ENCODE peak calls at places on chromosomes 16 and 17, in four cellular contexts. D, Q, M and N are unnamed samples.

GRCh38 chr17:63702223-63702577 is 2.3 kb upstream of the LIMD2 start:
- DNase-seq in D (no peak), M (no peak), Q (peak; percentile 70), N (peak; percentile 61)

GRCh38 chr17:7620835-7621234 is 6.1 kb upstream of the FXR2 start:
- DNase-seq in Q (no peak), M (no peak), D (no peak), N (no peak)

GRCh38 chr16:63625141-63625540 is 1496.7 kb downstream of the CDH11 start:
- DNase-seq in D (no peak), Q (no peak), M (no peak), N (no peak)

GRCh38 chr17:36592316-36592710 is 634 bp downstream of the DHRS11 start:
- DNase-seq in D (no peak), Q (no peak), M (no peak), N (no peak)

GRCh38 chr16:57994361-57994760 is 6.1 kb downstream of the ZNF319 start:
- DNase-seq in Q (no peak), M (no peak), D (no peak), N (no peak)

GRCh38 chr17:75652934-75653549 is 13.9 kb downstream of the RECQL5 start:
- DNase-seq in Q (no peak), M (no peak), D (no peak), N (no peak)

GRCh38 chr16:85944572-85945423 is 45.8 kb downstream of the IRF8 start:
- DNase-seq in D (no peak), M (no peak), Q (no peak), N (no peak)

GRCh38 chr17:6170349-6170748 is 100.2 kb downstream of the WSCD1 start:
- DNase-seq in M (no peak), Q (no peak), D (no peak), N (no peak)

GRCh38 chr16:8963010-8963824 is 489 bp downstream of the USP7 start:
- DNase-seq in D (peak; percentile 30), M (no peak), Q (no peak), N (no peak)

GRCh38 chr16:49014300-49015188 is 267.1 kb downstream of the CBLN1 start:
- DNase-seq in D (no peak), Q (no peak), M (no peak), N (no peak)

GRCh38 chr17:74941128-74941725 is 5.5 kb downstream of the OTOP3 start:
- DNase-seq in Q (no peak), D (no peak), M (no peak), N (no peak)

GRCh38 chr16:26787924-26788323 is 278.8 kb upstream of the C16orf82 start:
- DNase-seq in D (no peak), M (no peak), Q (no peak), N (no peak)

GRCh38 chr16:17222756-17223411 is 247.9 kb downstream of the XYLT1 start:
- DNase-seq in Q (no peak), D (peak; percentile 15), M (no peak), N (no peak)

GRCh38 chr16:57371494-57372371 is 557 bp upstream of the CX3CL1 start:
- DNase-seq in D (no peak), M (no peak), Q (no peak), N (no peak)

GRCh38 chr17:50520483-50520882 is 12.1 kb upstream of the EPN3 start:
- DNase-seq in D (no peak), Q (no peak), M (no peak), N (no peak)

GRCh38 chr16:22977294-22977697 is 163.3 kb downstream of the HS3ST2 start:
- DNase-seq in M (no peak), Q (no peak), D (no peak), N (no peak)

GRCh38 chr16:10992112-10992511 is 47.7 kb downstream of the CLEC16A start:
- DNase-seq in Q (no peak), D (no peak), M (no peak), N (no peak)

GRCh38 chr16:31351937-31352315 is 3.0 kb upstream of the ITGAX start:
- DNase-seq in M (no peak), D (no peak), Q (no peak), N (no peak)

GRCh38 chr16:68362314-68362913 is 51.6 kb downstream of the PRMT7 start:
- DNase-seq in D (no peak), Q (no peak), M (no peak), N (no peak)

GRCh38 chr17:1573932-1574696 is 11.5 kb upstream of the PITPNA start:
- DNase-seq in Q (peak; percentile 35), D (peak; percentile 90), M (peak; percentile 87), N (peak; percentile 30)

GRCh38 chr16:4891097-4891885 is 44.0 kb downstream of the UBN1 start:
- DNase-seq in Q (no peak), D (no peak), M (no peak), N (no peak)

GRCh38 chr16:84650062-84650991 is 2.0 kb downstream of the KLHL36 start:
- DNase-seq in D (no peak), Q (no peak), M (no peak), N (no peak)

GRCh38 chr16:85002099-85002541 is 9.2 kb downstream of the ZDHHC7 start:
- DNase-seq in Q (no peak), M (no peak), D (no peak), N (no peak)

GRCh38 chr16:82042841-82043240 is 7.8 kb downstream of the HSD17B2 start:
- DNase-seq in Q (no peak), M (no peak), D (no peak), N (no peak)

GRCh38 chr16:86868746-86869145 is 290.4 kb downstream of the FOXL1 start:
- DNase-seq in Q (no peak), M (no peak), D (no peak), N (no peak)

GRCh38 chr17:17669851-17670232 is 11.4 kb upstream of the RAI1 start:
- DNase-seq in Q (no peak), D (no peak), M (no peak), N (no peak)

GRCh38 chr17:42111901-42112551 is 488 bp downstream of the DHX58 start:
- DNase-seq in M (no peak), D (no peak), Q (no peak), N (no peak)

GRCh38 chr16:25135239-25135878 is 23.8 kb downstream of the LCMT1 start:
- DNase-seq in M (no peak), Q (no peak), D (no peak), N (no peak)

GRCh38 chr16:30368122-30368791 is 2.0 kb downstream of the TBC1D10B start:
- DNase-seq in M (no peak), D (no peak), Q (no peak), N (no peak)

GRCh38 chr17:17080181-17080631 is 37.9 kb downstream of the MPRIP start:
- DNase-seq in Q (no peak), D (no peak), M (no peak), N (no peak)

GRCh38 chr17:57481901-57482300 is 225.6 kb downstream of the MSI2 start:
- DNase-seq in D (no peak), Q (no peak), M (no peak), N (no peak)

GRCh38 chr16:67773099-67773498 is 33.3 kb downstream of the RANBP10 start:
- DNase-seq in Q (no peak), M (peak; percentile 23), D (no peak), N (no peak)

GRCh38 chr17:81539571-81539900 is 11.4 kb downstream of the FSCN2 start:
- DNase-seq in D (no peak), M (no peak), Q (no peak), N (no peak)

GRCh38 chr16:57115504-57116182 is 23.3 kb downstream of the CPNE2 start:
- DNase-seq in M (peak; percentile 78), Q (no peak), D (peak; percentile 57), N (no peak)

GRCh38 chr17:9217151-9218067 is 196.1 kb downstream of the NTN1 start:
- DNase-seq in D (no peak), M (no peak), Q (no peak), N (no peak)

GRCh38 chr17:50487213-50488096 is 8.8 kb downstream of the RSAD1 start:
- DNase-seq in Q (no peak), M (no peak), D (peak; percentile 58), N (no peak)

DNA sequence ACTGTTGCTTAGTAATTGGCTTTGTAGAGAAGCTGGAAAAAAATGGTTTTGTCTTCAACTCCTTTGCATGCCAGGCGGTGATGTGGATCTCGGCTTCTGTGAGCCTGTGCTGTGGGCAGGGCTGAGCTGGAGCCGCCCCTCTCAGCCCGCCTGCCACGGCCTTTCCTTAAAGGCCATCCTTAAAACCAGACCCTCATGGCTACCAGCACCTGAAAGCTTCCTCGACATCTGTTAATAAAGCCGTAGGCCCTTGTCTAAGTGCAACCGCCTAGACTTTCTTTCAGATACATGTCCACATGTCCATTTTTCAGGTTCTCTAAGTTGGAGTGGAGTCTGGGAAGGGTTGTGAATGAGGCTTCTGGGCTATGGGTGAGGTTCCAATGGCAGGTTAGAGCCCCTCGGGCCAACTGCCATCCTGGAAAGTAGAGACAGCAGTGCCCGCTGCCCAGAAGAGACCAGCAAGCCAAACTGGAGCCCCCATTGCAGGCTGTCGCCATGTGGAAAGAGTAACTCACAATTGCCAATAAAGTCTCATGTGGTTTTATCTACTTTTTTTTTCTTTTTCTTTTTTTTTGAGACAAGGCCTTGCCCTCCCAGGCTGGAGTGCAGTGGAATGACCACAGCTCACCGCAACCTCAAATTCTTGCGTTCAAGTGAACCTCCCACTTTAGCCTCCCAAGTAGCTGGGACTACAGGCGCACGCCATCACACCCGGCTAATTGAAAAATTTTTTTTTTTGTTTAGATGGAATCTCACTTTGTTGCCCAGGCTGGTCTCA is 6.2 kb upstream of the TMEM235 start:
- DNase-seq in Q (no peak), D (no peak), M (no peak), N (no peak)
- H3K4me3 ChIP-seq in Q (no peak overlapping the region), D (no peak overlapping the region), M (no peak overlapping the region), N (no peak overlapping the region)

DNA sequence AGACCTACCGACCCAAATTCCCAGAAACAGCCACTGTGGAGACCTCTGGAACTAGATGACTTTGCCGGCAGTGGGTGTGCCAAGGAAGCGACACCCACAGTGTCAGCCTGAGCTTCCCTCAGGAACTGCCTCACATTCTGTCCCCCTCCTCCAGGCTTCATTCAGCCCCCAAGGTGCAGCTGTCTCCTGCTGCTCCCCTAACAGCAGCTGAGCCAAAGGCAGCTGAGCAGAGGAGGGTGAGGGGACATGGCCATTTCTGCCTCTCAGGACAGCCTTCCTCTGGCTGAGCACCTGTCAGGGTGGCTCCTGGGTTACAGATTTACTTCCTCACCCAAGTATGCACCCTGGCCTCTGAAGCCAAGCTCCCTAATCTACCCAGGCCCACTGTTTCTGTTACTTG is 22.1 kb upstream of the MTMR4 start:
- DNase-seq in D (no peak), Q (no peak), M (no peak), N (no peak)
- H3K4me3 ChIP-seq in D (no peak overlapping the region), Q (no peak overlapping the region), M (no peak overlapping the region), N (no peak overlapping the region)

GRCh38 chr17:78609198-78609597 is 32.0 kb upstream of the DNAH17 start:
- DNase-seq in Q (no peak), D (peak; percentile 41), M (no peak), N (no peak)
- H3K4me3 ChIP-seq in Q (no peak overlapping the region), D (no peak overlapping the region), M (no peak overlapping the region), N (no peak overlapping the region)

DNA sequence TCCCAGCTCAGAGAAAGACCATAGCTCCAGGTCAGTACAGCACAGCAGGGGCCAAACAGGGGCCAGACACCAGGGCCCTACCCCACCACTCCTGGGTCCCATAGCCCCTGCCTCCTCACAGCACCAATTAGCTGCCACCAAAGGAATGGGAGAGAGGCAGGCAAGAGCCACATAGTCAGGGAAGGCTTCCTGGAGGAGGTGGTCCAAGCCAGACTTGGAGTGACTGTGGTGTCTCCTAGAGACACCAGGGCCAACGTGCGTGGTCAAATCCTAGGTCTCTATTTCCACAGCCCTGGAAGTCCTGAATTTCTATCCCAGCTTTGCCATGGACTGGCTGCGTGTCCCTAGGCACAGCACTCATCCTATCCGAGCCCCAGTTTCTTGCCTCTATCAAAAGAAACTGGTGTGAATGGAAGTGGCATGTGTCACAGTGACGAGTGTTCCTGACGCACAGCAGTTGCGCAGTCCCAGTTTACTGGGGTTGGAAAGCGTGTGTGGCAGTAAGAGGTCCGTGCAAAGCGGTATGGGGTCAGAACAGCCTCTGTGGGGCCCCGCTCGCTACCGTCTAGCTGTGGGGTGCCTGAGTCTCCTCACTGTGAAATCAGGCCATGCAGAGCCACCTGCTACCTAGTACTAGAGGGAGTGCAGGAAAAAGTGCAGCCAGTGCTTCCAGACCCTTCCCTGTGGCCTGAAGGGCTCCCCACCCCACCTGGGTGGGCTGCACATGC is 23.5 kb downstream of the KCNJ12 start:
- DNase-seq in M (no peak), Q (no peak), D (no peak), N (no peak)
- H3K4me3 ChIP-seq in M (no peak overlapping the region), Q (no peak overlapping the region), D (no peak overlapping the region), N (no peak overlapping the region)